ENCODE peak calls at places on chromosomes 16 and 17, in eight cellular contexts. One of them, this sample, is unnamed.

GRCh38 chr17:81428521-81428920 is 33.3 kb downstream of the BAHCC1 start:
- DNase-seq in H1: no peak
- DNase-seq in suprapubic skin: no peak
- DNase-seq in stomach: no peak
- DNase-seq in GM12878: no peak
- DNase-seq in transverse colon: no peak
- DNase-seq in esophagus muscularis mucosa: no peak
- DNase-seq in spleen: no peak
- DNase-seq in this sample: no peak

GRCh38 chr17:3695723-3696411 is at the start of gene P2RX5:
- DNase-seq in GM12878: no peak
- DNase-seq in H1: no peak
- DNase-seq in transverse colon: peak; percentile 57
- DNase-seq in esophagus muscularis mucosa: no peak
- DNase-seq in suprapubic skin: no peak
- DNase-seq in spleen: peak; percentile 95
- DNase-seq in stomach: no peak
- DNase-seq in this sample: no peak

GRCh38 chr17:30720013-30720471 is 104.5 kb downstream of the CRLF3 start:
- DNase-seq in suprapubic skin: no peak
- DNase-seq in transverse colon: peak; percentile 6
- DNase-seq in stomach: peak; percentile 15
- DNase-seq in GM12878: no peak
- DNase-seq in spleen: peak; percentile 51
- DNase-seq in H1: no peak
- DNase-seq in esophagus muscularis mucosa: no peak
- DNase-seq in this sample: peak; percentile 30

GRCh38 chr17:17913695-17914332 is 58.4 kb downstream of the TOM1L2 start:
- DNase-seq in H1: peak; percentile 62
- DNase-seq in GM12878: no peak
- DNase-seq in esophagus muscularis mucosa: peak; percentile 93
- DNase-seq in spleen: no peak
- DNase-seq in suprapubic skin: peak; percentile 81
- DNase-seq in transverse colon: peak; percentile 88
- DNase-seq in stomach: peak; percentile 60
- DNase-seq in this sample: peak; percentile 75

GRCh38 chr17:44360826-44361225 is 2.8 kb downstream of the FAM171A2 start:
- DNase-seq in stomach: no peak
- DNase-seq in transverse colon: no peak
- DNase-seq in suprapubic skin: no peak
- DNase-seq in H1: no peak
- DNase-seq in spleen: no peak
- DNase-seq in GM12878: no peak
- DNase-seq in esophagus muscularis mucosa: no peak
- DNase-seq in this sample: no peak

GRCh38 chr17:2043785-2044184 is 2.0 kb downstream of the OVCA2 start:
- DNase-seq in spleen: no peak
- DNase-seq in esophagus muscularis mucosa: no peak
- DNase-seq in GM12878: no peak
- DNase-seq in stomach: no peak
- DNase-seq in suprapubic skin: no peak
- DNase-seq in H1: no peak
- DNase-seq in transverse colon: no peak
- DNase-seq in this sample: no peak

GRCh38 chr17:71399649-71400048 is 721.2 kb upstream of the SOX9 start:
- DNase-seq in H1: no peak
- DNase-seq in spleen: no peak
- DNase-seq in stomach: no peak
- DNase-seq in GM12878: no peak
- DNase-seq in esophagus muscularis mucosa: no peak
- DNase-seq in transverse colon: no peak
- DNase-seq in suprapubic skin: no peak
- DNase-seq in this sample: no peak

GRCh38 chr16:78638371-78638770 is 538.9 kb downstream of the WWOX start:
- DNase-seq in H1: no peak
- DNase-seq in esophagus muscularis mucosa: no peak
- DNase-seq in GM12878: no peak
- DNase-seq in suprapubic skin: no peak
- DNase-seq in stomach: no peak
- DNase-seq in transverse colon: no peak
- DNase-seq in spleen: no peak
- DNase-seq in this sample: no peak

GRCh38 chr17:44279586-44280344 is 11.8 kb upstream of the SLC4A1 start:
- DNase-seq in esophagus muscularis mucosa: no peak
- DNase-seq in suprapubic skin: peak; percentile 71
- DNase-seq in H1: peak; percentile 19
- DNase-seq in stomach: peak; percentile 64
- DNase-seq in GM12878: peak; percentile 66
- DNase-seq in transverse colon: peak; percentile 80
- DNase-seq in spleen: peak; percentile 89
- DNase-seq in this sample: no peak

GRCh38 chr16:9092282-9092962 is 978 bp downstream of the HAPSTR1 start:
- DNase-seq in esophagus muscularis mucosa: no peak
- DNase-seq in spleen: peak; percentile 94
- DNase-seq in GM12878: no peak
- DNase-seq in stomach: peak; percentile 47
- DNase-seq in H1: no peak
- DNase-seq in transverse colon: peak; percentile 49
- DNase-seq in suprapubic skin: peak; percentile 77
- DNase-seq in this sample: no peak

GRCh38 chr16:9094008-9094846 is 2.8 kb downstream of the HAPSTR1 start:
- DNase-seq in spleen: no peak
- DNase-seq in suprapubic skin: no peak
- DNase-seq in esophagus muscularis mucosa: no peak
- DNase-seq in H1: no peak
- DNase-seq in GM12878: no peak
- DNase-seq in stomach: no peak
- DNase-seq in transverse colon: no peak
- DNase-seq in this sample: no peak

GRCh38 chr16:9090960-9091866 is at the start of gene HAPSTR1:
- DNase-seq in stomach: peak; percentile 100
- DNase-seq in GM12878: peak; percentile 99
- DNase-seq in transverse colon: peak; percentile 100
- DNase-seq in spleen: peak; percentile 100
- DNase-seq in H1: peak; percentile 100
- DNase-seq in suprapubic skin: peak; percentile 100
- DNase-seq in esophagus muscularis mucosa: peak; percentile 100
- DNase-seq in this sample: peak; percentile 100

GRCh38 chr16:9091867-9092281 is 430 bp downstream of the HAPSTR1 start:
- DNase-seq in H1: no peak
- DNase-seq in esophagus muscularis mucosa: no peak
- DNase-seq in stomach: peak; percentile 41
- DNase-seq in GM12878: no peak
- DNase-seq in spleen: peak; percentile 94
- DNase-seq in transverse colon: peak; percentile 47
- DNase-seq in suprapubic skin: peak; percentile 76
- DNase-seq in this sample: peak; percentile 55

DNA sequence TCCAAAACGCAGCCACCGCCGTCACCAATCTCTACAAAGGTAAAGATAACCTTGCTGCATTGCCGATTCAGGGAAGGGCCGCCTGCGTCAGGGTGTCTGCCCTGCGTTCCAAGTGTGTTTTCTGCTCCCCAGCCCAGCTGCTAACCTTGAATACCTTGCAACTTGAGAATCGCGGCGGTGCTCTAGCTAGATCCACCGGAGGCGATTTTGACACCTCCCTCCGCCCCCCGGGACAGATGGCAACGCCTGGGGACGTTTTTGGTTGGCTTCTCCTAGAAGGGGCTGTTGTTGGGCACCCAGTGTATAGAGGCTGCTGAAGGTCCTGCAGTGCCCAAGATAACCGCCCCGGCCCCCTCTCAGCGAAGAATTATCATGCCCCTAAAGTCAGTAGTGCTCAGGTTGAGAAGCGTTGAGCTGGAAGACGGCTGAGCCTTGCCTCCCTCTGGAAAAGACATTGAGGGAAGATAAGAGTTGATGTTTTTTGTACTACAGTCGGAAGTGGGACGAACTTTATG is 1.6 kb downstream of the HAPSTR1 start:
- DNase-seq in GM12878: no peak
- DNase-seq in H1: no peak
- DNase-seq in transverse colon: peak; percentile 42
- DNase-seq in stomach: peak; percentile 55
- DNase-seq in suprapubic skin: no peak
- DNase-seq in esophagus muscularis mucosa: no peak
- DNase-seq in spleen: peak; percentile 86
- DNase-seq in this sample: no peak
- TF ChIP-seq POLR2A in GM12878: peak; percentile 14
- TF ChIP-seq POLR2A in H1: peak; percentile 61
- TF ChIP-seq POLR2A in transverse colon: no peak
- TF ChIP-seq POLR2A in stomach: no peak
- TF ChIP-seq POLR2A in suprapubic skin: no peak
- TF ChIP-seq POLR2A in esophagus muscularis mucosa: no peak
- TF ChIP-seq POLR2A in spleen: no peak
- TF ChIP-seq POLR2A in this sample: no peak

GRCh38 chr17:31907342-31907975 is 6.0 kb upstream of the UTP6 start:
- DNase-seq in spleen: no peak
- DNase-seq in stomach: peak; percentile 44
- DNase-seq in esophagus muscularis mucosa: no peak
- DNase-seq in GM12878: no peak
- DNase-seq in suprapubic skin: no peak
- DNase-seq in H1: no peak
- DNase-seq in transverse colon: peak; percentile 40
- DNase-seq in this sample: peak; percentile 57
- TF ChIP-seq POLR2AphosphoS5 in spleen: no peak
- TF ChIP-seq POLR2AphosphoS5 in stomach: no peak
- TF ChIP-seq POLR2AphosphoS5 in esophagus muscularis mucosa: no peak
- TF ChIP-seq POLR2AphosphoS5 in GM12878: no peak
- TF ChIP-seq POLR2AphosphoS5 in suprapubic skin: no peak
- TF ChIP-seq POLR2AphosphoS5 in H1: no peak
- TF ChIP-seq POLR2AphosphoS5 in transverse colon: no peak
- TF ChIP-seq POLR2AphosphoS5 in this sample: no peak

GRCh38 chr17:7561589-7562207 is at the start of gene SENP3:
- DNase-seq in transverse colon: peak; percentile 93
- DNase-seq in esophagus muscularis mucosa: peak; percentile 95
- DNase-seq in stomach: peak; percentile 92
- DNase-seq in GM12878: no peak
- DNase-seq in H1: no peak
- DNase-seq in spleen: peak; percentile 98
- DNase-seq in suprapubic skin: peak; percentile 92
- DNase-seq in this sample: peak; percentile 83
- H3K4me3 ChIP-seq in transverse colon: peak within 1 kb of the TSS; percentile 93
- H3K4me3 ChIP-seq in esophagus muscularis mucosa: peak within 1 kb of the TSS; percentile 96
- H3K4me3 ChIP-seq in stomach: peak within 1 kb of the TSS; percentile 98
- H3K4me3 ChIP-seq in GM12878: peak within 1 kb of the TSS; percentile 92
- H3K4me3 ChIP-seq in H1: peak within 1 kb of the TSS; percentile 71
- H3K4me3 ChIP-seq in spleen: peak within 1 kb of the TSS; percentile 98
- H3K4me3 ChIP-seq in suprapubic skin: peak within 1 kb of the TSS; percentile 96
- H3K4me3 ChIP-seq in this sample: peak within 1 kb of the TSS; percentile 81

GRCh38 chr17:79797492-79798295 is 817 bp upstream of the CBX8 start:
- DNase-seq in H1: no peak
- DNase-seq in transverse colon: no peak
- DNase-seq in suprapubic skin: no peak
- DNase-seq in GM12878: no peak
- DNase-seq in spleen: peak; percentile 89
- DNase-seq in esophagus muscularis mucosa: no peak
- DNase-seq in stomach: no peak
- DNase-seq in this sample: no peak

GRCh38 chr17:79795795-79796569 is 895 bp downstream of the CBX8 start:
- DNase-seq in H1: no peak
- DNase-seq in GM12878: no peak
- DNase-seq in spleen: no peak
- DNase-seq in transverse colon: no peak
- DNase-seq in stomach: no peak
- DNase-seq in esophagus muscularis mucosa: no peak
- DNase-seq in suprapubic skin: no peak
- DNase-seq in this sample: no peak

GRCh38 chr17:79798296-79799173 is 1.7 kb upstream of the CBX8 start:
- DNase-seq in transverse colon: no peak
- DNase-seq in stomach: no peak
- DNase-seq in GM12878: no peak
- DNase-seq in spleen: no peak
- DNase-seq in esophagus muscularis mucosa: no peak
- DNase-seq in suprapubic skin: no peak
- DNase-seq in H1: no peak
- DNase-seq in this sample: no peak

GRCh38 chr17:79794659-79795511 is 2.0 kb downstream of the CBX8 start:
- DNase-seq in transverse colon: no peak
- DNase-seq in H1: no peak
- DNase-seq in stomach: no peak
- DNase-seq in suprapubic skin: no peak
- DNase-seq in spleen: no peak
- DNase-seq in GM12878: no peak
- DNase-seq in esophagus muscularis mucosa: no peak
- DNase-seq in this sample: no peak

GRCh38 chr17:79796570-79797491 is at the start of gene CBX8:
- DNase-seq in spleen: peak; percentile 100
- DNase-seq in GM12878: peak; percentile 94
- DNase-seq in esophagus muscularis mucosa: peak; percentile 100
- DNase-seq in H1: peak; percentile 99
- DNase-seq in transverse colon: peak; percentile 100
- DNase-seq in suprapubic skin: peak; percentile 100
- DNase-seq in stomach: peak; percentile 100
- DNase-seq in this sample: peak; percentile 99
- TF ChIP-seq POLR2A in spleen: no peak
- TF ChIP-seq POLR2A in GM12878: peak; percentile 83
- TF ChIP-seq POLR2A in esophagus muscularis mucosa: no peak
- TF ChIP-seq POLR2A in H1: no peak
- TF ChIP-seq POLR2A in transverse colon: peak; percentile 26
- TF ChIP-seq POLR2A in suprapubic skin: no peak
- TF ChIP-seq POLR2A in stomach: no peak
- TF ChIP-seq POLR2A in this sample: no peak

GRCh38 chr17:41734139-41734948 is at the start of gene HAP1:
- DNase-seq in esophagus muscularis mucosa: no peak
- DNase-seq in spleen: no peak
- DNase-seq in stomach: peak; percentile 27
- DNase-seq in H1: peak; percentile 33
- DNase-seq in GM12878: no peak
- DNase-seq in suprapubic skin: no peak
- DNase-seq in transverse colon: no peak
- DNase-seq in this sample: no peak
- TF ChIP-seq POLR2AphosphoS5 in esophagus muscularis mucosa: peak; percentile 12
- TF ChIP-seq POLR2AphosphoS5 in spleen: peak; percentile 81
- TF ChIP-seq POLR2AphosphoS5 in stomach: peak; percentile 38
- TF ChIP-seq POLR2AphosphoS5 in H1: peak; percentile 95
- TF ChIP-seq POLR2AphosphoS5 in GM12878: no peak
- TF ChIP-seq POLR2AphosphoS5 in suprapubic skin: no peak
- TF ChIP-seq POLR2AphosphoS5 in transverse colon: peak; percentile 26
- TF ChIP-seq POLR2AphosphoS5 in this sample: no peak

DNA sequence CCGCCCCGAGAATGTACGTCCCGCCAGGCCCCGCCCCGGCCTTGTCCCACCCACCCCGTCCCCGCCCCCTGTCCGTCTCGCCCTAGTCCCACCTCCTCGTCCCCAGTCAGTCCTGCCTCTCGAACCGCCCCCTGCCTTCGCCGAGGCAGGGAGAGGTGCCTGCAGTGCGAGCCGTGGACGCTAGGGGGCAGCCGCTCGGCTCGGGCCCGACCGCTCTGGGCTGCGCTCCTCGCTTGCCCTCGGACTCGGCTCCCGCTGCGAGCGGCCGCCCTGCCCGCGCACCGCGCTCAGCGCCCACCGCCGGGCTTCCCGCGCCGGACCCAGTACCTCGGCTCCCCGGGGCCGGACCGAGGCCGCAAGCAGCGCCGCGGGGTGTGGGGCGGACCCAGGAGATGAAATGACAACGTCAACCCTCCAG is at the start of gene VPS4A:
- DNase-seq in stomach: peak; percentile 97
- DNase-seq in H1: peak; percentile 88
- DNase-seq in esophagus muscularis mucosa: peak; percentile 98
- DNase-seq in transverse colon: peak; percentile 98
- DNase-seq in GM12878: peak; percentile 89
- DNase-seq in spleen: peak; percentile 100
- DNase-seq in suprapubic skin: peak; percentile 97
- DNase-seq in this sample: peak; percentile 94
- H3K4me3 ChIP-seq in stomach: peak within 1 kb of the TSS; percentile 92
- H3K4me3 ChIP-seq in H1: peak within 1 kb of the TSS; percentile 53
- H3K4me3 ChIP-seq in esophagus muscularis mucosa: peak within 1 kb of the TSS; percentile 93
- H3K4me3 ChIP-seq in transverse colon: peak within 1 kb of the TSS; percentile 91
- H3K4me3 ChIP-seq in GM12878: peak within 1 kb of the TSS; percentile 99
- H3K4me3 ChIP-seq in spleen: peak within 1 kb of the TSS; percentile 76
- H3K4me3 ChIP-seq in suprapubic skin: peak within 1 kb of the TSS; percentile 87
- H3K4me3 ChIP-seq in this sample: peak within 1 kb of the TSS; percentile 97

GRCh38 chr17:76515291-76515949 is 14.2 kb upstream of the RHBDF2 start:
- DNase-seq in GM12878: peak; percentile 82
- DNase-seq in esophagus muscularis mucosa: peak; percentile 96
- DNase-seq in transverse colon: peak; percentile 72
- DNase-seq in stomach: peak; percentile 58
- DNase-seq in spleen: peak; percentile 86
- DNase-seq in H1: no peak
- DNase-seq in suprapubic skin: peak; percentile 93
- DNase-seq in this sample: no peak
- TF ChIP-seq POLR2A in GM12878: no peak
- TF ChIP-seq POLR2A in esophagus muscularis mucosa: no peak
- TF ChIP-seq POLR2A in transverse colon: peak; percentile 43
- TF ChIP-seq POLR2A in stomach: no peak
- TF ChIP-seq POLR2A in spleen: peak; percentile 2
- TF ChIP-seq POLR2A in H1: no peak
- TF ChIP-seq POLR2A in suprapubic skin: peak; percentile 25
- TF ChIP-seq POLR2A in this sample: no peak